ENCODE peak calls at places on chromosomes 6 and 20, in seven cellular contexts. One of them, this sample, is unnamed.

GRCh38 chr6:146472918-146473317 is 70.7 kb upstream of the RAB32 start:
- DNase-seq in Caco-2: no peak
- DNase-seq in Panc1: no peak
- DNase-seq in ovary: no peak
- DNase-seq in NB4: no peak
- DNase-seq in dorsolateral prefrontal cortex: no peak
- DNase-seq in mucosa of descending colon: no peak
- DNase-seq in this sample: no peak

GRCh38 chr6:143607959-143608358 is 69.8 kb upstream of the PHACTR2 start:
- DNase-seq in mucosa of descending colon: no peak
- DNase-seq in ovary: no peak
- DNase-seq in NB4: no peak
- DNase-seq in Panc1: no peak
- DNase-seq in Caco-2: no peak
- DNase-seq in dorsolateral prefrontal cortex: no peak
- DNase-seq in this sample: no peak

GRCh38 chr20:23245553-23246128 is 105.0 kb upstream of the NXT1 start:
- DNase-seq in dorsolateral prefrontal cortex: peak; percentile 54
- DNase-seq in ovary: no peak
- DNase-seq in Caco-2: peak; percentile 43
- DNase-seq in mucosa of descending colon: peak; percentile 66
- DNase-seq in Panc1: peak; percentile 32
- DNase-seq in NB4: peak; percentile 90
- DNase-seq in this sample: no peak

GRCh38 chr6:139323511-139324445 is 32.0 kb upstream of the TXLNB start:
- DNase-seq in ovary: peak; percentile 72
- DNase-seq in Panc1: no peak
- DNase-seq in NB4: peak; percentile 97
- DNase-seq in mucosa of descending colon: peak; percentile 51
- DNase-seq in Caco-2: peak; percentile 11
- DNase-seq in dorsolateral prefrontal cortex: no peak
- DNase-seq in this sample: peak; percentile 71

GRCh38 chr6:39221115-39221514 is 8.2 kb downstream of the KCNK5 start:
- DNase-seq in Caco-2: no peak
- DNase-seq in mucosa of descending colon: no peak
- DNase-seq in dorsolateral prefrontal cortex: no peak
- DNase-seq in Panc1: no peak
- DNase-seq in ovary: no peak
- DNase-seq in NB4: no peak
- DNase-seq in this sample: no peak

GRCh38 chr6:27684264-27685211 is 211.6 kb upstream of the ZNF184 start:
- DNase-seq in Caco-2: peak; percentile 66
- DNase-seq in ovary: peak; percentile 72
- DNase-seq in dorsolateral prefrontal cortex: no peak
- DNase-seq in Panc1: peak; percentile 98
- DNase-seq in mucosa of descending colon: no peak
- DNase-seq in NB4: peak; percentile 93
- DNase-seq in this sample: no peak

GRCh38 chr6:35088281-35089215 is 52.6 kb downstream of the TCP11 start:
- DNase-seq in dorsolateral prefrontal cortex: no peak
- DNase-seq in Panc1: no peak
- DNase-seq in ovary: peak; percentile 38
- DNase-seq in Caco-2: no peak
- DNase-seq in mucosa of descending colon: no peak
- DNase-seq in NB4: no peak
- DNase-seq in this sample: no peak

GRCh38 chr6:11370191-11371018 is 137.9 kb upstream of the NEDD9 start:
- DNase-seq in Caco-2: no peak
- DNase-seq in NB4: no peak
- DNase-seq in dorsolateral prefrontal cortex: no peak
- DNase-seq in Panc1: no peak
- DNase-seq in ovary: no peak
- DNase-seq in mucosa of descending colon: no peak
- DNase-seq in this sample: no peak

GRCh38 chr20:8226106-8226505 is 94.0 kb downstream of the PLCB1 start:
- DNase-seq in dorsolateral prefrontal cortex: no peak
- DNase-seq in Panc1: no peak
- DNase-seq in Caco-2: no peak
- DNase-seq in ovary: no peak
- DNase-seq in NB4: no peak
- DNase-seq in mucosa of descending colon: no peak
- DNase-seq in this sample: no peak

GRCh38 chr6:146905313-146905712 is 298.9 kb upstream of the STXBP5 start:
- DNase-seq in Caco-2: no peak
- DNase-seq in ovary: no peak
- DNase-seq in dorsolateral prefrontal cortex: no peak
- DNase-seq in NB4: no peak
- DNase-seq in Panc1: no peak
- DNase-seq in mucosa of descending colon: no peak
- DNase-seq in this sample: peak; percentile 48

GRCh38 chr20:7741866-7742265 is 198.4 kb downstream of the HAO1 start:
- DNase-seq in Panc1: no peak
- DNase-seq in mucosa of descending colon: no peak
- DNase-seq in dorsolateral prefrontal cortex: no peak
- DNase-seq in Caco-2: no peak
- DNase-seq in NB4: no peak
- DNase-seq in ovary: no peak
- DNase-seq in this sample: no peak

GRCh38 chr6:158058156-158058723 is 76.6 kb downstream of the SYNJ2 start:
- DNase-seq in ovary: no peak
- DNase-seq in Panc1: no peak
- DNase-seq in Caco-2: no peak
- DNase-seq in dorsolateral prefrontal cortex: no peak
- DNase-seq in NB4: no peak
- DNase-seq in mucosa of descending colon: no peak
- DNase-seq in this sample: no peak

GRCh38 chr6:13873288-13874190 is 51.2 kb upstream of the RNF182 start:
- DNase-seq in Panc1: no peak
- DNase-seq in NB4: peak; percentile 51
- DNase-seq in Caco-2: peak; percentile 96
- DNase-seq in dorsolateral prefrontal cortex: peak; percentile 57
- DNase-seq in ovary: peak; percentile 59
- DNase-seq in mucosa of descending colon: peak; percentile 87
- DNase-seq in this sample: no peak

GRCh38 chr6:150185697-150186096 is 42.9 kb downstream of the PPP1R14C start:
- DNase-seq in NB4: no peak
- DNase-seq in ovary: no peak
- DNase-seq in Panc1: no peak
- DNase-seq in mucosa of descending colon: peak; percentile 75
- DNase-seq in dorsolateral prefrontal cortex: no peak
- DNase-seq in Caco-2: no peak
- DNase-seq in this sample: no peak

GRCh38 chr6:22716721-22717120 is 147.4 kb downstream of the HDGFL1 start:
- DNase-seq in Caco-2: peak; percentile 57
- DNase-seq in Panc1: no peak
- DNase-seq in ovary: no peak
- DNase-seq in NB4: no peak
- DNase-seq in dorsolateral prefrontal cortex: no peak
- DNase-seq in mucosa of descending colon: no peak
- DNase-seq in this sample: no peak

GRCh38 chr20:36745927-36746659 is at the start of gene NDRG3:
- DNase-seq in Caco-2: peak; percentile 99
- DNase-seq in mucosa of descending colon: peak; percentile 94
- DNase-seq in NB4: peak; percentile 95
- DNase-seq in ovary: peak; percentile 94
- DNase-seq in dorsolateral prefrontal cortex: peak; percentile 94
- DNase-seq in Panc1: peak; percentile 65
- DNase-seq in this sample: peak; percentile 67

GRCh38 chr6:13614126-13614925 is 809 bp upstream of the NOL7 start:
- DNase-seq in dorsolateral prefrontal cortex: no peak
- DNase-seq in Caco-2: peak; percentile 67
- DNase-seq in NB4: peak; percentile 77
- DNase-seq in ovary: no peak
- DNase-seq in Panc1: no peak
- DNase-seq in mucosa of descending colon: peak; percentile 75
- DNase-seq in this sample: peak; percentile 11

GRCh38 chr6:448296-449056 is 56.9 kb downstream of the IRF4 start:
- DNase-seq in mucosa of descending colon: no peak
- DNase-seq in Caco-2: no peak
- DNase-seq in Panc1: no peak
- DNase-seq in ovary: no peak
- DNase-seq in dorsolateral prefrontal cortex: no peak
- DNase-seq in NB4: no peak
- DNase-seq in this sample: no peak
- H3K4me3 ChIP-seq in mucosa of descending colon: no peak overlapping the region
- H3K4me3 ChIP-seq in Caco-2: no peak overlapping the region
- H3K4me3 ChIP-seq in Panc1: no peak overlapping the region
- H3K4me3 ChIP-seq in ovary: no peak overlapping the region
- H3K4me3 ChIP-seq in dorsolateral prefrontal cortex: no peak overlapping the region
- H3K4me3 ChIP-seq in NB4: no peak overlapping the region
- H3K4me3 ChIP-seq in this sample: no peak overlapping the region

DNA sequence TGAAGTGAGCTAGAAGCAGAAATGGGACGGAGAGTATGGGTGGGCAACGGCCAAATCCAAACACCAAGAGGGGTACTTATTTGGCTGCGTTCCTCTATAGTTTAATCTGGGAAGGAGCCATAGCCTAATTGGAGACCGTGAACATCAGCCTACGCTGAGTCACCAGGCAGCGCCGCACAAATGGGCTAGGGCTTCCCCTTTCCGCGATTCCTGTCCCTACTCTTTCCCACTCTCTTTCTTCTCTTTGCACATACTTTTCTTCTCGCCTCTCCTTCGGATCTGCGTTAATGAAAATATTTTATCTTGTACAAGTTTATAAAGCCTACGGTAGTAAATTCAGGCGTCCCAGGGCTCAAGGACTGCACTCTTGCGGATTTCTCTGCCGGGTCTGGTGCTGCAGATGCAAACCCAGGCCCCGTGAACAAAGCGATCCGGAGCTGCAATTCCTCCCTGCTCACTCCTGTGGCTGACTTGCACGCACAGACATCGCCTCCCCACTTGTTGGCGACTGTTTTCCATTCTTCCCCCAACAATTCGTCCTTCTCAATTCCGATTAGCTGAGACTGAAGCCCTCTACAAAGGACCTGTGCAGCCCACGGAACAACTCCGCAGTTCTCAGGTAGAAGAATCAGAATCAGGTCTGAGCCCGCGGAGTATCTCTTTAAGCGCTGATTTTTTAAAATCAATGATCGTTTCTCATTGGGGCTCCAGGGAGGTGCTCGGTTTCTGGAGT is 4.2 kb upstream of the TBX18 start:
- DNase-seq in dorsolateral prefrontal cortex: no peak
- DNase-seq in Panc1: no peak
- DNase-seq in ovary: no peak
- DNase-seq in Caco-2: no peak
- DNase-seq in mucosa of descending colon: no peak
- DNase-seq in NB4: no peak
- DNase-seq in this sample: no peak
- H3K4me3 ChIP-seq in dorsolateral prefrontal cortex: no peak overlapping the region
- H3K4me3 ChIP-seq in Panc1: peak overlapping the region; percentile 67
- H3K4me3 ChIP-seq in ovary: no peak overlapping the region
- H3K4me3 ChIP-seq in Caco-2: no peak overlapping the region
- H3K4me3 ChIP-seq in mucosa of descending colon: no peak overlapping the region
- H3K4me3 ChIP-seq in NB4: no peak overlapping the region
- H3K4me3 ChIP-seq in this sample: peak overlapping the region; percentile 44

GRCh38 chr20:63522091-63522868 is 1.7 kb downstream of the PPDPF start:
- DNase-seq in ovary: peak; percentile 40
- DNase-seq in Caco-2: no peak
- DNase-seq in mucosa of descending colon: peak; percentile 44
- DNase-seq in NB4: no peak
- DNase-seq in dorsolateral prefrontal cortex: no peak
- DNase-seq in Panc1: no peak
- DNase-seq in this sample: no peak
- H3K4me3 ChIP-seq in ovary: no peak overlapping the region
- H3K4me3 ChIP-seq in Caco-2: no peak overlapping the region
- H3K4me3 ChIP-seq in mucosa of descending colon: no peak overlapping the region
- H3K4me3 ChIP-seq in NB4: no peak overlapping the region
- H3K4me3 ChIP-seq in dorsolateral prefrontal cortex: peak overlapping the region; percentile 90
- H3K4me3 ChIP-seq in Panc1: peak overlapping the region; percentile 32
- H3K4me3 ChIP-seq in this sample: peak overlapping the region; percentile 86

DNA sequence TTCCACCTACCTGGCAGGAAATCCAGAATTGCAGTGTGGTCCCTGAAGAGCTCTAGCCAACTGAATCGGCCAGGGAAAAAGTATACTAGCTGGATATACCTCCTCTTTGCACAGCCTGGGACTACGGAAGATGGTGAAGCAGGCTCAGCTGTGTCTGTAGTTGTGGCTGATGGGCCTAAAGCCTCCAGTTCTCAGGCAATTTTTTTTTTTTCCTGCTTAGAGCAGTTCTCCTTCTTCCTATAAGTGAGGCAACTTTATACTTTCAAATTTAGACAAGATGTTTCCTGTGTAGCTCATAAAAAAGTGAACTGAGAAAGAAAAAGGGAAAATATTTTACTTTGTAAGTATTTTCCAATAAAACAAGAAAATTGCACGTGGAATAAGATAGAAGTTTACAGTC is 172.9 kb downstream of the CARMIL1 start:
- DNase-seq in Caco-2: no peak
- DNase-seq in dorsolateral prefrontal cortex: no peak
- DNase-seq in mucosa of descending colon: no peak
- DNase-seq in Panc1: no peak
- DNase-seq in ovary: no peak
- DNase-seq in NB4: no peak
- DNase-seq in this sample: no peak
- H3K4me3 ChIP-seq in Caco-2: no peak overlapping the region
- H3K4me3 ChIP-seq in dorsolateral prefrontal cortex: no peak overlapping the region
- H3K4me3 ChIP-seq in mucosa of descending colon: no peak overlapping the region
- H3K4me3 ChIP-seq in Panc1: no peak overlapping the region
- H3K4me3 ChIP-seq in ovary: no peak overlapping the region
- H3K4me3 ChIP-seq in NB4: no peak overlapping the region
- H3K4me3 ChIP-seq in this sample: no peak overlapping the region

This sample was measured in skeletal muscle cell.